ENCODE peak calls at places on chromosomes 13 and 19, in eight cellular contexts. One of them, this sample, is unnamed.

GRCh38 chr19:29662604-29663404 is 2.5 kb upstream of the PLEKHF1 start:
- DNase-seq in IMR-90: peak
- DNase-seq in dorsolateral prefrontal cortex: no peak
- DNase-seq in kidney: peak
- DNase-seq in lower lobe of right lung: peak
- DNase-seq in tibial artery: peak
- DNase-seq in WERI-Rb-1: no peak
- DNase-seq in A549: no peak
- DNase-seq in this sample: peak

GRCh38 chr19:35226748-35227147 is 1.8 kb downstream of the FAM187B start:
- DNase-seq in WERI-Rb-1: no peak
- DNase-seq in tibial artery: no peak
- DNase-seq in lower lobe of right lung: no peak
- DNase-seq in dorsolateral prefrontal cortex: no peak
- DNase-seq in A549: no peak
- DNase-seq in kidney: no peak
- DNase-seq in IMR-90: no peak
- DNase-seq in this sample: no peak

GRCh38 chr19:7815325-7815724 is 14.7 kb upstream of the EVI5L start:
- DNase-seq in lower lobe of right lung: no peak
- DNase-seq in kidney: no peak
- DNase-seq in IMR-90: no peak
- DNase-seq in tibial artery: no peak
- DNase-seq in dorsolateral prefrontal cortex: no peak
- DNase-seq in WERI-Rb-1: no peak
- DNase-seq in A549: no peak
- DNase-seq in this sample: no peak

GRCh38 chr19:21028969-21029268 is 8.5 kb downstream of the ZNF430 start:
- DNase-seq in dorsolateral prefrontal cortex: no peak
- DNase-seq in tibial artery: no peak
- DNase-seq in WERI-Rb-1: no peak
- DNase-seq in lower lobe of right lung: no peak
- DNase-seq in kidney: no peak
- DNase-seq in IMR-90: no peak
- DNase-seq in A549: no peak
- DNase-seq in this sample: no peak

GRCh38 chr13:35858665-35859064 is 272.5 kb downstream of the DCLK1 start:
- DNase-seq in dorsolateral prefrontal cortex: no peak
- DNase-seq in A549: no peak
- DNase-seq in tibial artery: no peak
- DNase-seq in IMR-90: no peak
- DNase-seq in lower lobe of right lung: no peak
- DNase-seq in WERI-Rb-1: no peak
- DNase-seq in kidney: no peak
- DNase-seq in this sample: no peak

GRCh38 chr13:99806671-99807070 is 164.9 kb downstream of the ZIC5 start:
- DNase-seq in A549: no peak
- DNase-seq in IMR-90: no peak
- DNase-seq in dorsolateral prefrontal cortex: no peak
- DNase-seq in kidney: no peak
- DNase-seq in tibial artery: no peak
- DNase-seq in WERI-Rb-1: peak
- DNase-seq in lower lobe of right lung: no peak
- DNase-seq in this sample: no peak

GRCh38 chr13:113722921-113723320 is 36.1 kb upstream of the TMEM255B start:
- DNase-seq in IMR-90: no peak
- DNase-seq in A549: no peak
- DNase-seq in kidney: peak
- DNase-seq in tibial artery: no peak
- DNase-seq in lower lobe of right lung: peak
- DNase-seq in WERI-Rb-1: no peak
- DNase-seq in dorsolateral prefrontal cortex: peak
- DNase-seq in this sample: no peak

GRCh38 chr13:113186061-113186900 is 22.2 kb downstream of the PCID2 start:
- DNase-seq in kidney: no peak
- DNase-seq in lower lobe of right lung: no peak
- DNase-seq in A549: no peak
- DNase-seq in WERI-Rb-1: no peak
- DNase-seq in IMR-90: no peak
- DNase-seq in dorsolateral prefrontal cortex: no peak
- DNase-seq in tibial artery: no peak
- DNase-seq in this sample: no peak

GRCh38 chr13:99059498-99060070 is 81.7 kb upstream of the DOCK9 start:
- DNase-seq in tibial artery: no peak
- DNase-seq in kidney: no peak
- DNase-seq in IMR-90: no peak
- DNase-seq in lower lobe of right lung: no peak
- DNase-seq in dorsolateral prefrontal cortex: no peak
- DNase-seq in WERI-Rb-1: no peak
- DNase-seq in A549: no peak
- DNase-seq in this sample: no peak

GRCh38 chr19:3637621-3638020 is 11.0 kb upstream of the CACTIN start:
- DNase-seq in kidney: no peak
- DNase-seq in lower lobe of right lung: no peak
- DNase-seq in WERI-Rb-1: no peak
- DNase-seq in A549: no peak
- DNase-seq in tibial artery: no peak
- DNase-seq in dorsolateral prefrontal cortex: no peak
- DNase-seq in IMR-90: no peak
- DNase-seq in this sample: no peak

GRCh38 chr13:103066991-103067390 is 774 bp upstream of the SLC10A2 start:
- DNase-seq in tibial artery: no peak
- DNase-seq in WERI-Rb-1: no peak
- DNase-seq in A549: no peak
- DNase-seq in lower lobe of right lung: no peak
- DNase-seq in IMR-90: no peak
- DNase-seq in kidney: no peak
- DNase-seq in dorsolateral prefrontal cortex: no peak
- DNase-seq in this sample: no peak

GRCh38 chr19:16518061-16518460 is 21.9 kb downstream of the C19orf44 start:
- DNase-seq in dorsolateral prefrontal cortex: no peak
- DNase-seq in lower lobe of right lung: no peak
- DNase-seq in WERI-Rb-1: no peak
- DNase-seq in A549: no peak
- DNase-seq in kidney: no peak
- DNase-seq in tibial artery: no peak
- DNase-seq in IMR-90: no peak
- DNase-seq in this sample: no peak

GRCh38 chr19:16520074-16520973 is 21.9 kb downstream of the CHERP start:
- DNase-seq in A549: no peak
- DNase-seq in lower lobe of right lung: no peak
- DNase-seq in kidney: no peak
- DNase-seq in WERI-Rb-1: no peak
- DNase-seq in dorsolateral prefrontal cortex: no peak
- DNase-seq in IMR-90: no peak
- DNase-seq in tibial artery: no peak
- DNase-seq in this sample: no peak

GRCh38 chr19:16516923-16517610 is 20.9 kb downstream of the C19orf44 start:
- DNase-seq in kidney: no peak
- DNase-seq in tibial artery: no peak
- DNase-seq in lower lobe of right lung: no peak
- DNase-seq in WERI-Rb-1: no peak
- DNase-seq in IMR-90: no peak
- DNase-seq in A549: no peak
- DNase-seq in dorsolateral prefrontal cortex: no peak
- DNase-seq in this sample: no peak

GRCh38 chr19:16519230-16519687 is 23.0 kb downstream of the CHERP start:
- DNase-seq in kidney: no peak
- DNase-seq in tibial artery: no peak
- DNase-seq in WERI-Rb-1: no peak
- DNase-seq in dorsolateral prefrontal cortex: no peak
- DNase-seq in A549: no peak
- DNase-seq in lower lobe of right lung: no peak
- DNase-seq in IMR-90: no peak
- DNase-seq in this sample: no peak

DNA sequence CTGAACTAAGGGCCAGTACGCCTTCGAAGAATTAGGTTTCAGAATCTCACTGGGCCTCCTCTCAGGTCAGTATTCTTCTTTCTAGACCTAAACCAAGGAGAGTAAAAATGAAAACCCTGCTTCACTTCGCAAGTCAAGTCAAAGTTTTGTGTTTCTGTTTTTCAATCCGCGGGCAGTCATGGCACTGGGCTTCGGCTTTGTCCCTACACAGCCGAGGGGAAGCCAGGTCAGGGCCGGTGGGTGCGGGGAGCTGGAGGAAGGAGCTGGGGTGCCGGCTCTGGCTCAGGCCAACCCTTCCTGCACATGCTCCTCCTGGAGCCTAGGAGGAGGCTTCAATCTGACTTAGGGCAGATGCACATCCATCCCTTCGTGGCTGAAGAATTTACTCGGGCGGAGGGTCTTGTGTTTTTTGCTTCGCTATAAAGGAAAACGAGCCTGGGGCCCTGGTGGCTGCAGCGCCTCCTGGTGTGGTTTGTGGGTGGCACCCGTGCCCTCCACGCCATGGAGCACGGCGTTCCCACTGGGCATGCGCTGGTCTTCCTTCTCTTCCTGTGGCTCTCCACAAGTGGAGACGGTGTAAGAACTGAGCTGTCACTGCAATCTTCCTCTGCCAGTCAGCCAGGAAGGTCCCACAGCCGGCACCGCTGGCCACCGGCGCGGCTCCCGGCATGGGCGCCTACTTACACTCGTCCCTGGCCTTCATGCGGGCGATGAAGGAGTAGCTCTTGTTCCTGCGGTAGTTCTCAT is 22.5 kb downstream of the C19orf44 start:
- DNase-seq in A549: no peak
- DNase-seq in lower lobe of right lung: no peak
- DNase-seq in dorsolateral prefrontal cortex: no peak
- DNase-seq in tibial artery: no peak
- DNase-seq in kidney: no peak
- DNase-seq in WERI-Rb-1: no peak
- DNase-seq in IMR-90: no peak
- DNase-seq in this sample: no peak
- TF ChIP-seq CTCF in A549: no peak
- TF ChIP-seq CTCF in lower lobe of right lung: no peak
- TF ChIP-seq CTCF in dorsolateral prefrontal cortex: no peak
- TF ChIP-seq CTCF in tibial artery: no peak
- TF ChIP-seq CTCF in kidney: no peak
- TF ChIP-seq CTCF in WERI-Rb-1: peak
- TF ChIP-seq CTCF in IMR-90: peak
- TF ChIP-seq CTCF in this sample: no peak

GRCh38 chr19:38879400-38879751 is 1.3 kb upstream of the RINL start:
- DNase-seq in IMR-90: no peak
- DNase-seq in kidney: no peak
- DNase-seq in WERI-Rb-1: no peak
- DNase-seq in A549: no peak
- DNase-seq in dorsolateral prefrontal cortex: no peak
- DNase-seq in tibial artery: no peak
- DNase-seq in lower lobe of right lung: no peak
- DNase-seq in this sample: no peak
- H3K4me3 ChIP-seq in IMR-90: no peak
- H3K4me3 ChIP-seq in kidney: no peak
- H3K4me3 ChIP-seq in WERI-Rb-1: no peak
- H3K4me3 ChIP-seq in A549: no peak
- H3K4me3 ChIP-seq in dorsolateral prefrontal cortex: no peak
- H3K4me3 ChIP-seq in tibial artery: no peak
- H3K4me3 ChIP-seq in lower lobe of right lung: no peak
- H3K4me3 ChIP-seq in this sample: no peak

GRCh38 chr13:74678308-74678958 is 544.2 kb upstream of the KLF12 start:
- DNase-seq in lower lobe of right lung: no peak
- DNase-seq in dorsolateral prefrontal cortex: no peak
- DNase-seq in tibial artery: no peak
- DNase-seq in WERI-Rb-1: no peak
- DNase-seq in kidney: no peak
- DNase-seq in IMR-90: no peak
- DNase-seq in A549: no peak
- DNase-seq in this sample: no peak

GRCh38 chr13:74683411-74683810 is 549.2 kb upstream of the KLF12 start:
- DNase-seq in WERI-Rb-1: peak
- DNase-seq in lower lobe of right lung: no peak
- DNase-seq in tibial artery: no peak
- DNase-seq in dorsolateral prefrontal cortex: no peak
- DNase-seq in kidney: no peak
- DNase-seq in IMR-90: no peak
- DNase-seq in A549: no peak
- DNase-seq in this sample: no peak

GRCh38 chr13:74687452-74688180 is 553.4 kb upstream of the KLF12 start:
- DNase-seq in lower lobe of right lung: no peak
- DNase-seq in kidney: peak
- DNase-seq in WERI-Rb-1: no peak
- DNase-seq in IMR-90: no peak
- DNase-seq in A549: no peak
- DNase-seq in tibial artery: no peak
- DNase-seq in dorsolateral prefrontal cortex: no peak
- DNase-seq in this sample: no peak

DNA sequence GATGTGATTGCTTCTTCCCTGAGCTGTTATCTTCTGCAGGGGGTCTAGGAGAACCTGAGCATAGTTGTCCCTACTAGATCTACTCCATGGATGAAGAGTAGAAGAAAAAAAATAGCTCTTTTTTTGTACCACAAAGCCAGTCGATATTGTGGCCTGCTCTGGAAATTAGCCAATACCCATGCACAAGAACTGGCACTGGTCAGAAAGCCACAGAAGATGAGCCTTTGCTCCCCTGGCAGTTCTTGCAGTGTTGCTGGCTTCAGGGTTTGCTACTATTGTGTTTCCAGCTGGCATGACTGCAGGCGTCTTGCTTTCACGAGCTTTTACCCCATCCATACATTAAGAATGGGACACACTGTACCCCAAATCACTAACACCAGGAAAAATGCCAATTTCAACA is 547.7 kb upstream of the KLF12 start:
- DNase-seq in dorsolateral prefrontal cortex: no peak
- DNase-seq in IMR-90: no peak
- DNase-seq in WERI-Rb-1: no peak
- DNase-seq in A549: no peak
- DNase-seq in tibial artery: no peak
- DNase-seq in lower lobe of right lung: no peak
- DNase-seq in kidney: no peak
- DNase-seq in this sample: no peak
- H3K27ac ChIP-seq in dorsolateral prefrontal cortex: no peak
- H3K27ac ChIP-seq in IMR-90: no peak
- H3K27ac ChIP-seq in WERI-Rb-1: no peak
- H3K27ac ChIP-seq in A549: no peak
- H3K27ac ChIP-seq in tibial artery: no peak
- H3K27ac ChIP-seq in lower lobe of right lung: no peak
- H3K27ac ChIP-seq in kidney: no peak
- H3K27ac ChIP-seq in this sample: no peak

DNA sequence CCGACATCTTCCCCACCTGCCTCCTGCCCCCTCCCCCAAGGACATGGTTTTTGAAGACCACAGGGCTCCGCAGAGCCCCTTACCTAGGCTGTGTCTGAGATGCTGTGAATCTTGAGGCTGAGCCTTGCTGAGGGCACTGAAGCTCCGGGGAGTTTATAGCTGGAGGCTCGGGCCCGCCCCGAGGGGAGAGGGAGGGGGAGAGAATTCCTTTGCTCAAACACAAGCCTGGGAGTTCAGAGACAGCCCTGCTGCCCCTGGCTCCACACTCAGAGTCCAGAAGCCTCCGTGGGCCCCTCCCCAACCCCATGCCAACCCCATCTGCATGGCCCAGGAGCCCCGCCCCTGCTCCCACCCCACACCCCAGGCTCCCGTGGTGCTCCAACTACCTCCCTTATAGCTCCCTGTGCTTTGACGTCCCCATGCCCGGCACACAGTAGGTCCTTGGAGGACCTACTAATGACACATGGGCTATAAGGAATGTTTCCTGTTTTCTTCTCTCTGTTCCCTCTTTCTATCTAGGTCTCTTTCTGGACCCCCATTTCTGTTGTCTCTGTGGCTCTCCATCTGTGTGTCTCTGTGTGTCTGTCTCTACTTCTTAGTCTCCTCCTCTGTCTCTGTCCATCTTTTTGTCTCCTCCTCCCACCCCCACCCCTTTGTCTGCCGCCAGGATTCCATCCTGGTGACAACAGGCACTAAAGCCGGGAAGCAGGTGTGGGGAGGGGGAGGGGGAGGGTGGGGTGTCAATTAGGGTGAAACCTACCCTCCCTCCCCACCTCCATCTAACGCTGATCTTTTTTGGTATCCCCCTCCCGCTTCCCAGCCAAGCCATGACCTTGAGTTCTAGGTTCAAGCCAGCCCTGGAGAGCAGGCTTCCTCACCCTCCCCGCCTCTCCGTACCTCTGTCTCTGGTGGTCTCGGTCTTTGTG is at the start of gene TNNT1:
- DNase-seq in tibial artery: no peak
- DNase-seq in dorsolateral prefrontal cortex: no peak
- DNase-seq in A549: no peak
- DNase-seq in lower lobe of right lung: no peak
- DNase-seq in kidney: no peak
- DNase-seq in IMR-90: no peak
- DNase-seq in WERI-Rb-1: no peak
- DNase-seq in this sample: no peak
- TF ChIP-seq CTCF in tibial artery: no peak
- TF ChIP-seq CTCF in dorsolateral prefrontal cortex: no peak
- TF ChIP-seq CTCF in A549: no peak
- TF ChIP-seq CTCF in lower lobe of right lung: no peak
- TF ChIP-seq CTCF in kidney: no peak
- TF ChIP-seq CTCF in IMR-90: no peak
- TF ChIP-seq CTCF in WERI-Rb-1: no peak
- TF ChIP-seq CTCF in this sample: no peak

This sample was measured in AG04450.